ENCODE peak calls at places on chromosomes 7 and 10, in four cellular contexts. W is A549; U is activated T-helper 9 cell treated with anti-CD3 and anti-CD28 coated beads, Interleukin-2, amount 50 U/mL, for 16 hours; L is posterior cingulate gyrus. C is an unnamed sample.

GRCh38 chr7:124152859-124153692 is 120.2 kb upstream of the TMEM229A start:
- DNase-seq in W (peak), U (no peak), L (no peak), C (peak)

GRCh38 chr10:59877191-59877671 is 29.1 kb downstream of the CCDC6 start:
- DNase-seq in W (no peak), U (no peak), L (no peak), C (no peak)

GRCh38 chr10:72796042-72796441 is 97.5 kb upstream of the OIT3 start:
- DNase-seq in W (peak), U (no peak), L (no peak), C (no peak)

GRCh38 chr7:106597014-106597413 is 63.9 kb downstream of the CCDC71L start:
- DNase-seq in W (no peak), U (no peak), L (no peak), C (no peak)

GRCh38 chr10:124453965-124454610 is 4.3 kb upstream of the NKX1-2 start:
- DNase-seq in W (no peak), U (no peak), L (no peak), C (no peak)

GRCh38 chr10:110241407-110241806 is 34.0 kb downstream of the MXI1 start:
- DNase-seq in W (no peak), U (no peak), L (no peak), C (no peak)

GRCh38 chr10:71334228-71334791 is 15.3 kb downstream of the SLC29A3 start:
- DNase-seq in W (peak), U (no peak), L (no peak), C (no peak)

GRCh38 chr10:84076540-84077195 is 62.6 kb upstream of the GHITM start:
- DNase-seq in W (peak), U (no peak), L (no peak), C (no peak)

GRCh38 chr10:31536297-31536696 is 217.3 kb downstream of the ZEB1 start:
- DNase-seq in W (no peak), U (no peak), L (no peak), C (no peak)

GRCh38 chr7:8160810-8161209 is 101.2 kb downstream of the ICA1 start:
- DNase-seq in W (no peak), U (no peak), L (no peak), C (no peak)

GRCh38 chr10:50796693-50797092 is 57.0 kb downstream of the ASAH2B start:
- DNase-seq in W (no peak), U (no peak), L (no peak), C (no peak)

GRCh38 chr7:125747966-125748365 is 818.3 kb upstream of the POT1 start:
- DNase-seq in W (no peak), U (no peak), L (no peak), C (no peak)

GRCh38 chr7:105187302-105188169 is 173.5 kb downstream of the KMT2E start:
- DNase-seq in W (no peak), U (no peak), L (no peak), C (no peak)

GRCh38 chr10:59513558-59513957 is 151.2 kb upstream of the FAM13C start:
- DNase-seq in W (no peak), U (no peak), L (no peak), C (no peak)

GRCh38 chr10:132033632-132034031 is 32.1 kb upstream of the JAKMIP3 start:
- DNase-seq in W (no peak), U (no peak), L (no peak), C (no peak)

C was measured in NCI-H460.